ENCODE peak calls at places on chromosomes 2 and 18, in four cellular contexts. W is HEK293T; O is activated CD4-positive, alpha-beta T cell treated with anti-CD3 and anti-CD28 coated beads, Interleukin-2, amount 10 ng/mL, durations not matched to agents 24 days and 14 days; J is stimulated activated CD4-positive, alpha-beta T cell treated with anti-CD3 and anti-CD28 coated beads, Interleukin-2, amount 100 ng/mL, for 48 hours. M is an unnamed sample.

GRCh38 chr2:205988274-205988673 is 97.7 kb downstream of the INO80D start:
- DNase-seq in W (no peak), O (no peak), J (no peak), M (no peak)

GRCh38 chr2:238505119-238505891 is 78.6 kb downstream of the ASB1 start:
- DNase-seq in W (no peak), O (peak; percentile 71), J (no peak), M (no peak)

GRCh38 chr18:49135871-49136270 is 185.1 kb upstream of the SMAD7 start:
- DNase-seq in W (no peak), O (no peak), J (no peak), M (peak; percentile 44)

GRCh38 chr2:36677386-36677785 is 19.1 kb upstream of the VIT start:
- DNase-seq in W (no peak), O (no peak), J (no peak), M (no peak)

GRCh38 chr2:85996591-85996990 is 107.8 kb upstream of the ST3GAL5 start:
- DNase-seq in W (no peak), O (no peak), J (no peak), M (no peak)

GRCh38 chr2:146451972-146452371 is 1392.9 kb upstream of the ACVR2A start:
- DNase-seq in W (no peak), O (no peak), J (no peak), M (no peak)

GRCh38 chr2:222582931-222583330 is 73.0 kb downstream of the FARSB start:
- DNase-seq in W (no peak), O (no peak), J (no peak), M (no peak)

GRCh38 chr2:85913854-85914524 is 25.2 kb upstream of the ST3GAL5 start:
- DNase-seq in W (no peak), O (no peak), J (no peak), M (no peak)

GRCh38 chr2:31241625-31242270 is 7.8 kb downstream of the EHD3 start:
- DNase-seq in W (no peak), O (no peak), J (no peak), M (no peak)

GRCh38 chr2:124563415-124563814 is 538.3 kb downstream of the CNTNAP5 start:
- DNase-seq in W (no peak), O (no peak), J (no peak), M (no peak)

GRCh38 chr2:120132190-120132589 is 91.0 kb downstream of the TMEM185B start:
- DNase-seq in W (no peak), O (no peak), J (no peak), M (no peak)

GRCh38 chr2:71792926-71793761 is 339.8 kb downstream of the DYSF start:
- DNase-seq in W (no peak), O (no peak), J (no peak), M (no peak)

GRCh38 chr18:26714739-26715138 is 150.8 kb downstream of the AQP4 start:
- DNase-seq in W (no peak), O (peak; percentile 56), J (no peak), M (no peak)